ENCODE peak calls at places on chromosomes 7 and 10, in four cellular contexts. One of them, this sample, is unnamed.

GRCh38 chr7:29289156-29290021 is 94.8 kb downstream of the CHN2 start:
- DNase-seq in GM23338: no peak
- DNase-seq in A549: no peak
- DNase-seq in SK-N-SH: no peak
- DNase-seq in this sample: peak

GRCh38 chr7:95863-96260 is 96.5 kb upstream of the FAM20C start:
- DNase-seq in GM23338: no peak
- DNase-seq in A549: no peak
- DNase-seq in SK-N-SH: no peak
- DNase-seq in this sample: no peak

GRCh38 chr7:116198748-116199410 is 11.5 kb upstream of the TES start:
- DNase-seq in GM23338: no peak
- DNase-seq in A549: no peak
- DNase-seq in SK-N-SH: no peak
- DNase-seq in this sample: no peak

GRCh38 chr10:32744321-32744720 is 213.7 kb downstream of the ITGB1 start:
- DNase-seq in GM23338: no peak
- DNase-seq in A549: no peak
- DNase-seq in SK-N-SH: no peak
- DNase-seq in this sample: no peak

GRCh38 chr7:127674361-127674760 is 22.4 kb downstream of the SND1 start:
- DNase-seq in GM23338: no peak
- DNase-seq in A549: no peak
- DNase-seq in SK-N-SH: no peak
- DNase-seq in this sample: no peak

GRCh38 chr7:2757361-2757903 is 69.4 kb downstream of the AMZ1 start:
- DNase-seq in GM23338: no peak
- DNase-seq in A549: peak
- DNase-seq in SK-N-SH: peak
- DNase-seq in this sample: no peak

GRCh38 chr7:143003393-143004051 is 23.4 kb downstream of the OR9A2 start:
- DNase-seq in GM23338: peak
- DNase-seq in A549: peak
- DNase-seq in SK-N-SH: peak
- DNase-seq in this sample: peak

GRCh38 chr7:88480901-88481300 is 174.2 kb upstream of the STEAP4 start:
- DNase-seq in GM23338: no peak
- DNase-seq in A549: no peak
- DNase-seq in SK-N-SH: no peak
- DNase-seq in this sample: no peak

GRCh38 chr10:112082134-112082533 is 101.4 kb downstream of the GPAM start:
- DNase-seq in GM23338: no peak
- DNase-seq in A549: no peak
- DNase-seq in SK-N-SH: peak
- DNase-seq in this sample: no peak

GRCh38 chr10:62804384-62805138 is at the start of gene ADO:
- DNase-seq in GM23338: peak
- DNase-seq in A549: peak
- DNase-seq in SK-N-SH: peak
- DNase-seq in this sample: peak

GRCh38 chr10:101839421-101840063 is 4.1 kb downstream of the KCNIP2 start:
- DNase-seq in GM23338: peak
- DNase-seq in A549: no peak
- DNase-seq in SK-N-SH: peak
- DNase-seq in this sample: no peak

GRCh38 chr7:18508441-18509427 is 13.2 kb downstream of the HDAC9 start:
- DNase-seq in GM23338: peak
- DNase-seq in A549: peak
- DNase-seq in SK-N-SH: no peak
- DNase-seq in this sample: no peak

GRCh38 chr7:2862831-2863361 is 18.8 kb upstream of the GNA12 start:
- DNase-seq in GM23338: no peak
- DNase-seq in A549: no peak
- DNase-seq in SK-N-SH: no peak
- DNase-seq in this sample: peak

GRCh38 chr10:23604613-23605012 is 165.7 kb downstream of the OTUD1 start:
- DNase-seq in GM23338: no peak
- DNase-seq in A549: no peak
- DNase-seq in SK-N-SH: no peak
- DNase-seq in this sample: no peak

GRCh38 chr7:135183478-135183877 is 13.0 kb upstream of the CYREN start:
- DNase-seq in GM23338: no peak
- DNase-seq in A549: no peak
- DNase-seq in SK-N-SH: no peak
- DNase-seq in this sample: no peak

GRCh38 chr7:18889436-18889835 is 228.0 kb downstream of the TWIST1 start:
- DNase-seq in GM23338: no peak
- DNase-seq in A549: no peak
- DNase-seq in SK-N-SH: peak
- DNase-seq in this sample: no peak

GRCh38 chr7:102390697-102391484 is 5.3 kb upstream of the PRKRIP1 start:
- DNase-seq in GM23338: peak
- DNase-seq in A549: peak
- DNase-seq in SK-N-SH: peak
- DNase-seq in this sample: peak

GRCh38 chr7:129295015-129295423 is 70.2 kb downstream of the AHCYL2 start:
- DNase-seq in GM23338: no peak
- DNase-seq in A549: no peak
- DNase-seq in SK-N-SH: no peak
- DNase-seq in this sample: no peak

GRCh38 chr7:99953649-99954048 is 22.2 kb downstream of the AZGP1 start:
- DNase-seq in GM23338: no peak
- DNase-seq in A549: no peak
- DNase-seq in SK-N-SH: no peak
- DNase-seq in this sample: peak

GRCh38 chr7:138886501-138886917 is 88.5 kb upstream of the ATP6V0A4 start:
- DNase-seq in GM23338: peak
- DNase-seq in A549: peak
- DNase-seq in SK-N-SH: peak
- DNase-seq in this sample: no peak

GRCh38 chr7:278081-278480 is 11.9 kb upstream of the FOXL3 start:
- DNase-seq in GM23338: no peak
- DNase-seq in A549: no peak
- DNase-seq in SK-N-SH: no peak
- DNase-seq in this sample: no peak

GRCh38 chr7:2645274-2645868 is 13.6 kb downstream of the TTYH3 start:
- DNase-seq in GM23338: peak
- DNase-seq in A549: no peak
- DNase-seq in SK-N-SH: peak
- DNase-seq in this sample: peak

GRCh38 chr7:22601028-22601795 is 101.2 kb upstream of the STEAP1B start:
- DNase-seq in GM23338: no peak
- DNase-seq in A549: no peak
- DNase-seq in SK-N-SH: no peak
- DNase-seq in this sample: no peak

DNA sequence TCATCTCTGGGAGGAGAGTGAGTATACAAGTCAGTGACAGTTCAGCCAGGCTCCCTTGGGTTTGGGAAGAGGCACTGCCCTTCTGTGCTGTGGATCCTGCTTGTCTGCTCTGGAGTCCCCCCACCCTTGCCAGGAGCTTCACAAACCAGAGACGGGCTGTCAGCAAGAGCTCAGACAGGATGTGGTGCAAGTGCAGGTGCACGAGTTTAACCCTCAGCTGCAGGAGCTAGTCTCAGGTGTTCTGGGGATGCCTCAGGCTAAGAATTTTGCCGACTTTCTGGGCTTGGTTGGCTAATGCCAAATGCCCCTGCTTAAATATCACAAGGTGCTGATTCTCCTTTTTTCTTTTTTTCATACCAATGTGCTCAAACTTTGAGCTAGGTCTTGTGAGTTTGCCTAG is 22.3 kb downstream of the ZNF783 start:
- DNase-seq in GM23338: peak
- DNase-seq in A549: no peak
- DNase-seq in SK-N-SH: no peak
- DNase-seq in this sample: no peak
- H3K27ac ChIP-seq in GM23338: no peak
- H3K27ac ChIP-seq in A549: no peak
- H3K27ac ChIP-seq in SK-N-SH: no peak
- H3K27ac ChIP-seq in this sample: no peak

DNA sequence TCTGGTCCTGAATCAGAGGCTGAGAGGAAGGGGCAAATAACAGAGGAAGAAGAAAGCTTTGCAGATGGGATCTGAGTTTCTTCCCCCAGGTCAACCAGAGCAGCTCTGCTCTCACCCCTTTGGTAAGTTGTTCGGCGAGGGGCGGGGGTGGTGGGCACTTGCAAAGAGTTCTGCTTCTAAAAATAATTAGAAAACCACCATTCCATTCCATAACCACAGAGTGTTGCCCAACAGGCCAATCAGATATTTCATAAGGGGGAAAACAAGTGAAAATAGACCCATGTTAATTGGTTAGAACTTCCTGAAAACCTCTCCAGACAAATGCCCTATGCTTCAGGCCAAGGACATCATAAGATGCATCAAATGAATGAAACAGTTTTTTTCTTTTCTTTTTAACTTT is 43.6 kb upstream of the R3HCC1L start:
- DNase-seq in GM23338: no peak
- DNase-seq in A549: no peak
- DNase-seq in SK-N-SH: no peak
- DNase-seq in this sample: no peak
- TF ChIP-seq REST in GM23338: no peak
- TF ChIP-seq REST in A549: no peak
- TF ChIP-seq REST in SK-N-SH: no peak
- TF ChIP-seq REST in this sample: no peak

GRCh38 chr10:3811331-3811870 is 26.4 kb upstream of the KLF6 start:
- DNase-seq in GM23338: no peak
- DNase-seq in A549: no peak
- DNase-seq in SK-N-SH: no peak
- DNase-seq in this sample: no peak

GRCh38 chr10:3814832-3815209 is 29.8 kb upstream of the KLF6 start:
- DNase-seq in GM23338: no peak
- DNase-seq in A549: no peak
- DNase-seq in SK-N-SH: no peak
- DNase-seq in this sample: no peak

GRCh38 chr10:3813986-3814831 is 29.2 kb upstream of the KLF6 start:
- DNase-seq in GM23338: no peak
- DNase-seq in A549: no peak
- DNase-seq in SK-N-SH: no peak
- DNase-seq in this sample: no peak

GRCh38 chr10:3812141-3812540 is 27.1 kb upstream of the KLF6 start:
- DNase-seq in GM23338: no peak
- DNase-seq in A549: no peak
- DNase-seq in SK-N-SH: no peak
- DNase-seq in this sample: no peak

DNA sequence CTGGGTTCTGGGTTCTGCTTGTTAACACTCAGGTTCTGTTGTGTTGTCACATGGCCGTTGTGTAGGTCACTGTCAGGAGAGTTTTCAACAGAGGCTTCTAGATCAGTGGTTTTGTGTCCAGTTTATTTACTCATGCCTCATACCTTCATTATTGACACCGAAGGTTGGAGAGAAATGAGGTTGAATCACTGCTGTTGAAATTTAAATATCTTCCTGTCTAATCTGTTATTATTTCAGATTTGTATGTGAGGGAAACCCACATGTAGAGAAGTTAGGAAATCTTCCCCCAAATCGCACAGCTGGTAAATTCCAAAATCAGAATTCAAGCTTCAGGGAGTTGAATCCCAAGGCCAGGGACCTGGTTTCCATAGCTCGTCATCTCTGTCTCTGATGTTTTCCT is 28.3 kb upstream of the KLF6 start:
- DNase-seq in GM23338: no peak
- DNase-seq in A549: no peak
- DNase-seq in SK-N-SH: no peak
- DNase-seq in this sample: no peak
- H3K27ac ChIP-seq in GM23338: no peak
- H3K27ac ChIP-seq in A549: peak
- H3K27ac ChIP-seq in SK-N-SH: no peak
- H3K27ac ChIP-seq in this sample: no peak

GRCh38 chr10:74379474-74379873 is 228.5 kb downstream of the ADK start:
- DNase-seq in GM23338: no peak
- DNase-seq in A549: no peak
- DNase-seq in SK-N-SH: no peak
- DNase-seq in this sample: no peak

GRCh38 chr10:74383617-74384016 is 232.6 kb downstream of the ADK start:
- DNase-seq in GM23338: no peak
- DNase-seq in A549: no peak
- DNase-seq in SK-N-SH: no peak
- DNase-seq in this sample: no peak

GRCh38 chr10:74380780-74381179 is 229.8 kb downstream of the ADK start:
- DNase-seq in GM23338: peak
- DNase-seq in A549: no peak
- DNase-seq in SK-N-SH: no peak
- DNase-seq in this sample: no peak

GRCh38 chr10:74382643-74383042 is 231.6 kb downstream of the ADK start:
- DNase-seq in GM23338: no peak
- DNase-seq in A549: no peak
- DNase-seq in SK-N-SH: no peak
- DNase-seq in this sample: no peak

GRCh38 chr10:74381291-74381885 is 230.4 kb downstream of the ADK start:
- DNase-seq in GM23338: no peak
- DNase-seq in A549: no peak
- DNase-seq in SK-N-SH: no peak
- DNase-seq in this sample: no peak
- TF ChIP-seq REST in GM23338: no peak
- TF ChIP-seq REST in A549: no peak
- TF ChIP-seq REST in SK-N-SH: no peak
- TF ChIP-seq REST in this sample: no peak

DNA sequence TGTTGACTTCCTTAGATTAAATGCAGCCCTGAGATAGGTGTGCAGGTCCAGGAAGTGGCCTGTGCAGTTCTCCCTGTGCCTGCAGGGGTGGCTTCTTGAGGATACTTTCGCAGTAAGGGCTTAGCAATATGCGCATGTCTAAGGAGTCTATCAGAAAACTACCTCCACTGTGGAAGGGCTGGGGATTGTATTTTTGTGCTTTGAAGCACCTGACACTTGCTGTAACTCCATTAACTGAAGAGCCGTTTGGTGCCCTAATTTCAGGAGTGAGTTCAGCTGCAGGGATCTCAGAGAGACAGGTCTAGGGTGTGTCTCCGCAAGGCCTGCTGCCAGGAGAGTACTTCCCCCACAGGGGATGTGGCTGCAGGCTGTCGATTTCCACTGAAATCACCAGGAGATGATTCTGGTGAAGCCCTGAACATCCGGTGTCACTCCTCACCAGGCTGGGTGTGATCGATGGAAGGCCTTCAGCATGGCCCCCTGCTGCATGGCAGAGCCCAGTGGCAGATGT is 35.5 kb downstream of the IKZF1 start:
- DNase-seq in GM23338: peak
- DNase-seq in A549: no peak
- DNase-seq in SK-N-SH: no peak
- DNase-seq in this sample: peak
- H3K27ac ChIP-seq in GM23338: no peak
- H3K27ac ChIP-seq in A549: no peak
- H3K27ac ChIP-seq in SK-N-SH: no peak
- H3K27ac ChIP-seq in this sample: peak

GRCh38 chr10:5971315-5971832 is 6.0 kb downstream of the IL15RA start:
- DNase-seq in GM23338: no peak
- DNase-seq in A549: no peak
- DNase-seq in SK-N-SH: no peak
- DNase-seq in this sample: no peak
- TF ChIP-seq REST in GM23338: no peak
- TF ChIP-seq REST in A549: no peak
- TF ChIP-seq REST in SK-N-SH: no peak
- TF ChIP-seq REST in this sample: no peak

GRCh38 chr7:85320699-85321476 is 134.0 kb upstream of the SEMA3D start:
- DNase-seq in GM23338: no peak
- DNase-seq in A549: no peak
- DNase-seq in SK-N-SH: no peak
- DNase-seq in this sample: no peak
- H3K27ac ChIP-seq in GM23338: no peak
- H3K27ac ChIP-seq in A549: no peak
- H3K27ac ChIP-seq in SK-N-SH: no peak
- H3K27ac ChIP-seq in this sample: no peak

This sample was measured in HL-60.